ENCODE peak calls at places on chromosomes 6 and 20, in ten cellular contexts. S, Q, U, D, X, R, T, I, A and H are unnamed samples.
A peak's percentile ranks its signal among the peaks of the same experiment; 100 is the strongest.

GRCh38 chr6:113903666-113904330 is 46.7 kb downstream of the MARCKS start:
- DNase-seq in S (no peak), Q (peak; percentile 26), U (no peak), D (peak; percentile 46), X (peak; percentile 63), R (no peak), T (no peak), I (no peak), A (no peak), H (peak; percentile 26)

GRCh38 chr6:154302111-154302752 is 54.4 kb downstream of the IPCEF1 start:
- DNase-seq in S (no peak), Q (peak; percentile 83), U (peak; percentile 5), D (no peak), X (no peak), R (no peak), T (no peak), I (peak; percentile 89), A (no peak), H (peak; percentile 19)

GRCh38 chr6:164749126-164749758 is 560.2 kb downstream of the C6orf118 start:
- DNase-seq in S (no peak), Q (peak; percentile 4), U (no peak), D (peak; percentile 25), X (no peak), R (no peak), T (no peak), I (no peak), A (no peak), H (peak; percentile 29)

GRCh38 chr6:10078581-10078980 is 336.3 kb downstream of the TFAP2A start:
- DNase-seq in S (no peak), Q (no peak), U (no peak), D (no peak), X (no peak), R (no peak), T (no peak), I (no peak), A (no peak), H (no peak)

GRCh38 chr6:250676-251075 is 41.6 kb upstream of the DUSP22 start:
- DNase-seq in S (no peak), Q (no peak), U (no peak), D (no peak), X (no peak), R (no peak), T (no peak), I (no peak), A (no peak), H (no peak)

GRCh38 chr6:158853072-158853871 is 34.1 kb upstream of the EZR start:
- DNase-seq in S (peak; percentile 73), Q (peak; percentile 88), U (peak; percentile 86), D (peak; percentile 21), X (peak; percentile 37), R (peak; percentile 88), T (peak; percentile 55), I (peak; percentile 44), A (peak; percentile 67), H (peak; percentile 68)

GRCh38 chr20:13061381-13061780 is 52.6 kb downstream of the SPTLC3 start:
- DNase-seq in S (no peak), Q (no peak), U (no peak), D (no peak), X (no peak), R (no peak), T (no peak), I (no peak), A (no peak), H (no peak)

GRCh38 chr6:169890049-169890448 is 138.6 kb downstream of the ERMARD start:
- DNase-seq in S (no peak), Q (no peak), U (no peak), D (no peak), X (no peak), R (no peak), T (no peak), I (no peak), A (no peak), H (no peak)